ENCODE peak calls at places on chromosomes 16 and 17, in four cellular contexts. J, P, D and T are unnamed samples.

GRCh38 chr17:21452377-21453143 is 76.4 kb downstream of the KCNJ12 start:
- DNase-seq in J (peak), P (peak), D (peak), T (peak)

GRCh38 chr16:61791465-61791864 is 244.8 kb downstream of the CDH8 start:
- DNase-seq in J (no peak), P (no peak), D (no peak), T (no peak)

GRCh38 chr16:87278191-87279093 is 38.8 kb downstream of the C16orf95 start:
- DNase-seq in J (peak), P (peak), D (peak), T (peak)

GRCh38 chr16:27582883-27583282 is 32.9 kb downstream of the KATNIP start:
- DNase-seq in J (no peak), P (no peak), D (no peak), T (no peak)

GRCh38 chr16:66421891-66422290 is 5.2 kb upstream of the BEAN1 start:
- DNase-seq in J (no peak), P (no peak), D (no peak), T (no peak)

GRCh38 chr17:62625870-62626200 is 1.6 kb upstream of the MRC2 start:
- DNase-seq in J (no peak), P (no peak), D (no peak), T (no peak)

GRCh38 chr17:2050871-2051387 is 4.0 kb upstream of the HIC1 start:
- DNase-seq in J (no peak), P (no peak), D (no peak), T (peak)

GRCh38 chr16:84922351-84923135 is 88.8 kb downstream of the ZDHHC7 start:
- DNase-seq in J (no peak), P (no peak), D (no peak), T (no peak)

GRCh38 chr16:56950881-56951771 is 10.6 kb upstream of the CETP start:
- DNase-seq in J (no peak), P (no peak), D (no peak), T (no peak)

GRCh38 chr17:7383742-7384488 is 3.0 kb downstream of the TNK1 start:
- DNase-seq in J (no peak), P (no peak), D (no peak), T (no peak)

GRCh38 chr16:4876646-4877297 is 29.5 kb downstream of the UBN1 start:
- DNase-seq in J (no peak), P (no peak), D (no peak), T (no peak)

GRCh38 chr16:70438983-70439862 is at the start of gene ST3GAL2:
- DNase-seq in J (peak), P (peak), D (peak), T (peak)

GRCh38 chr17:45784583-45785372 is 658 bp downstream of the CRHR1 start:
- DNase-seq in J (no peak), P (no peak), D (no peak), T (no peak)

GRCh38 chr16:78298986-78299385 is 199.5 kb downstream of the WWOX start:
- DNase-seq in J (no peak), P (no peak), D (no peak), T (no peak)

GRCh38 chr17:34424814-34425490 is 61.9 kb upstream of the CCL1 start:
- DNase-seq in J (no peak), P (no peak), D (no peak), T (no peak)

GRCh38 chr16:8678068-8678927 is 3.9 kb downstream of the ABAT start:
- DNase-seq in J (no peak), P (no peak), D (no peak), T (no peak)

GRCh38 chr17:70394430-70394829 is 225.1 kb downstream of the KCNJ2 start:
- DNase-seq in J (no peak), P (no peak), D (no peak), T (no peak)

GRCh38 chr16:50369133-50369804 is 481 bp upstream of the BRD7 start:
- DNase-seq in J (no peak), P (no peak), D (no peak), T (no peak)

GRCh38 chr16:2475413-2476344 is 752 bp downstream of the TBC1D24 start:
- DNase-seq in J (no peak), P (no peak), D (no peak), T (no peak)

GRCh38 chr16:53781023-53781605 is 77.2 kb downstream of the FTO start:
- DNase-seq in J (no peak), P (no peak), D (no peak), T (no peak)

GRCh38 chr17:76940738-76941350 is 72.6 kb downstream of the MGAT5B start:
- DNase-seq in J (no peak), P (no peak), D (no peak), T (no peak)

GRCh38 chr17:36727577-36727976 is 126.2 kb downstream of the MRM1 start:
- DNase-seq in J (no peak), P (no peak), D (no peak), T (no peak)
- TF ChIP-seq CTCF in J (no peak), P (no peak), D (no peak), T (no peak)

GRCh38 chr17:41417576-41418015 is 6.8 kb downstream of the KRT37 start:
- DNase-seq in J (no peak), P (no peak), D (no peak), T (no peak)
- TF ChIP-seq CTCF in J (peak), P (no peak), D (peak), T (peak)

DNA sequence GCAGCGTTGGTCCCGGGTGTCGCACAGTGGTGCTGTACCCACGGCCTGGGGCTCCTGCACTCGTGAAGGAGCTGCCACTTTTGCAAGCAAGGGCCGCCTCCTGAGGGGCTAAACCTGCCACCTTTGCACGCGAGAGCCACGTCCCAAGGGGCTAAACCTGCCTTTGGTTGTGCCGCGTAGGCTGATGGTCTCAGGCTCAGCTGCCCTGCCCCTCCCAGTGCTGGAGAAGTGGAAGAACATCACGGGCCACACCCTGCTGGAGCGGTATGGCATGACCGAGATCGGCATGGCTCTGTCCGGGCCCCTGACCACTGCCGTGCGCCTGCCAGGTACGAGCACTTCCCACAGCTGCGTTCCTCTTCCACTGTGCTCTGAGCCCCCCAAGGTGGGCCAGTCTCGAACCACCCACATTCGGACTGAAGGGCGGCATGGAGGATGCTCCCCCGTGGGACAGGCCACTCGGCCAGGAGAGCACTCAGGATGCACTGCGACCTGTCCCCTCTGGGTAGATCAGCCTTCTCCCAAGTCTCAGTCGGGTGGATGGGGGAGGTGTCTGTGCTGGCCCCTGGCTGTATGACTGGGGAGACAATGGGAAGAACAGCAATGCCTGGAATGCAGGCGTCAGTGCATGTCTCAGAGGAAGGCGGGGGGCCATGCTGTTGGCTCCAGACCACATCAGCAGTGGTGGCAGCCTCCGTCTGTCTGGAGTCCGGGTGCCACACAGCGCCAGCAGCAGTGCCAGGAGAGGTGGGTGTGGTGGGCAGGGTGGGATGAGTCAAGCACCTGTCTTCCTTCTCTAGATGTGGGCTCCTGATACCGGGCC is 20.7 kb downstream of the ACSF3 start:
- DNase-seq in J (no peak), P (no peak), D (no peak), T (no peak)
- TF ChIP-seq CTCF in J (no peak), P (no peak), D (no peak), T (no peak)

GRCh38 chr17:48522990-48523389 is 7.8 kb downstream of the HOXB1 start:
- DNase-seq in J (no peak), P (no peak), D (no peak), T (no peak)
- TF ChIP-seq CTCF in J (no peak), P (no peak), D (peak), T (no peak)